ENCODE peak calls at places on chromosomes 3 and 15, in eight cellular contexts. N is adrenal gland, K is Caco-2, C is fibroblast of lung, Y is thoracic aorta, L is IMR-90, O is sigmoid colon, G is left ventricle myocardium inferior. R is an unnamed sample. For H3K36me3, the result is how much of the 10 kb centered on the place peaks cover.

GRCh38 chr3:23649502-23649901 is 156.3 kb upstream of the UBE2E1 start:
- DNase-seq in N (no peak), O (no peak), K (no peak), L (no peak), G (no peak), C (no peak), Y (no peak), R (no peak)

GRCh38 chr15:52789008-52789600 is 1.0 kb downstream of the ONECUT1 start:
- DNase-seq in Y (no peak), K (no peak), L (no peak), G (no peak), C (no peak), O (no peak), N (no peak), R (no peak)

GRCh38 chr3:187750513-187751123 is 5.3 kb upstream of the BCL6 start:
- DNase-seq in G (no peak), K (peak), O (no peak), Y (no peak), L (peak), C (peak), N (no peak), R (no peak)

GRCh38 chr3:184498986-184499606 is 62.5 kb upstream of the EPHB3 start:
- DNase-seq in N (no peak), Y (no peak), K (no peak), G (no peak), O (no peak), C (no peak), L (no peak), R (no peak)

GRCh38 chr15:63348392-63348791 is 33.3 kb downstream of the CA12 start:
- DNase-seq in L (peak), K (no peak), O (peak), C (peak), N (peak), G (peak), Y (no peak), R (no peak)

GRCh38 chr3:36496734-36497133 is 116.4 kb downstream of the STAC start:
- DNase-seq in Y (no peak), L (no peak), C (peak), N (no peak), K (no peak), G (no peak), O (no peak), R (no peak)

GRCh38 chr3:183560607-183561006 is 5.1 kb upstream of the KLHL6 start:
- DNase-seq in N (no peak), O (no peak), Y (no peak), K (peak), L (no peak), C (no peak), G (no peak), R (no peak)

GRCh38 chr3:177357352-177358084 is 160.2 kb upstream of the TBL1XR1 start:
- DNase-seq in K (peak), O (no peak), L (peak), Y (no peak), C (peak), G (no peak), N (peak), R (peak)

GRCh38 chr15:90839187-90840071 is 29.0 kb upstream of the FURIN start:
- DNase-seq in K (no peak), O (no peak), C (peak), G (no peak), L (peak), N (no peak), Y (no peak), R (no peak)

GRCh38 chr3:128070898-128071591 is 18.8 kb downstream of the SEC61A1 start:
- DNase-seq in G (no peak), C (no peak), L (no peak), K (no peak), Y (no peak), N (no peak), O (no peak), R (no peak)

GRCh38 chr3:72768976-72769375 is 79.3 kb downstream of the SHQ1 start:
- DNase-seq in O (no peak), N (no peak), K (no peak), Y (no peak), L (no peak), G (no peak), C (no peak), R (no peak)

GRCh38 chr3:160114352-160114751 is 110.9 kb upstream of the C3orf80 start:
- DNase-seq in K (no peak), O (no peak), Y (no peak), C (no peak), L (no peak), G (no peak), N (no peak), R (no peak)

GRCh38 chr3:41690766-41691563 is 270.9 kb downstream of the ULK4 start:
- DNase-seq in N (no peak), K (no peak), Y (no peak), O (no peak), L (no peak), G (no peak), C (no peak), R (no peak)

DNA sequence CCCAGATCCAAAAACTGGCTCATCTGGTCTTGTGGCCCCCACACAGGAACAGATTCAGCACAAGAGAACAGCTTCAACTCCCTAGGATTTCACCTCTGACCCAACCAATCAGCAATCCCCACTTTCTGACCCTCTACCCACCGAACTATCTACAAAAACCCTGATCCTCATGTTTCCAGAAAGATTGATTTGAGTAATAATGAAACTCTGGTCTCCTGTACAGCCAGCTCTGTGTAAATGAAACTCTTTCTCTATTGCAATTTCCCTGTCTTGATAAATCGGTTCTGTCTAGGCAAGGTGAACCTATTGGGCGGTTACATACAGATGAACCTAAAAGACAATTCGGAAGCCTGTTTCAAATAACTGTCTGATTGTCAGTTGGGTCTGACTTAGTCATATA is 847.6 kb upstream of the ALCAM start:
- DNase-seq in K (no peak), Y (no peak), G (no peak), N (no peak), L (no peak), C (no peak), O (no peak), R (no peak)
- H3K4me3 ChIP-seq in K (no peak), Y (peak), G (no peak), N (no peak), L (no peak), C (no peak), O (no peak), R (no peak)

GRCh38 chr3:52649461-52650210 is 36.1 kb downstream of the PBRM1 start:
- DNase-seq in Y (no peak), G (no peak), N (peak), K (no peak), L (peak), O (no peak), C (peak), R (no peak)

GRCh38 chr3:52651592-52651991 is 34.1 kb downstream of the PBRM1 start:
- DNase-seq in L (no peak), O (no peak), G (no peak), Y (no peak), N (no peak), K (no peak), C (no peak), R (no peak)

GRCh38 chr3:52655895-52656294 is 29.8 kb downstream of the PBRM1 start:
- DNase-seq in Y (no peak), O (no peak), N (no peak), L (no peak), C (no peak), G (no peak), K (no peak), R (no peak)

GRCh38 chr3:52645549-52645948 is 40.2 kb downstream of the PBRM1 start:
- DNase-seq in N (no peak), G (no peak), K (no peak), O (no peak), C (no peak), Y (no peak), L (no peak), R (no peak)

DNA sequence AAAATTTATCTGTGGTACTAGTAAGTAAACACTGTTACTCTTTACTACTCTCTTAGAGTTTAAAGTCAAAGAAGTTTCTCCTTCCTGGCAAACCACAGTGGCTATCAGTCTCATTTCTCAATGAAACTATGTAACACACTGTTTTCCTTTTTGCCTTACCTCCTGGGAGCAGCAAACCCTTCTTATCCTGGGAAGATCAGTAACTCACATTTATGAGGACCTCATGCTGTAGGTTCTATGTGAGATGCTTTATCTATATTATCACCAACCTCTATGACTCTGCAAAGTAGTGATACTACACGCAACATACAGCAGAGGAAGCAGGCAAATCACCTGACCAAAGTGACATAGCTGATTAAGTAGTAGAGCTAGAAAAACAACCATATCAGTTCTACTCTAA is 35.3 kb downstream of the PBRM1 start:
- DNase-seq in Y (no peak), N (no peak), K (no peak), G (no peak), L (peak), C (peak), O (no peak), R (no peak)
- H3K36me3 ChIP-seq in Y (under half), N (half or more), K (under half), G (half or more), L (under half), C (under half), O (half or more), R (under half)

DNA sequence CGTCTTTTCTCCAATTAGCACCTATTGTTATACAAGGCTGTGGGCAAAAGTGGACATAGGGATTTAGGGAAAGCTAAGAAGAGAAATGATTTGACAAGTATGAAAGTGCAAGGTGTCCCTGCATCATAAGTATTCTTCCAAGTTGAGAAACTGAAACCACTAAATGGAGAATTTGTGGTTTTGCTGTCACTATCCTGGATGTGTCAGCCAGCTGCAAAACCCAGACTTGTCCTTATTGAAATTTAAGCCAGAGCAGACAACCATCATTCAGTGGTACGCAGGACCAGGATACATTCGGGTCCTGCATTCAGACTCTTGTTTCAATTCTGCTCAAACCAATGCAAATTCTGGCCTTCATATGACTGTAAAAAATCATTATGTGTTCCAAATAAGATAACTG is 384.8 kb upstream of the TGFBR2 start:
- DNase-seq in N (no peak), L (peak), K (no peak), Y (no peak), O (no peak), G (no peak), C (peak), R (no peak)
- TF ChIP-seq CTCF in N (no peak), L (no peak), K (no peak), Y (no peak), O (no peak), G (no peak), C (no peak), R (no peak)

GRCh38 chr3:196941846-196942225 is 492 bp downstream of the NCBP2 start:
- DNase-seq in L (peak), K (no peak), N (peak), C (peak), Y (no peak), G (peak), O (no peak), R (no peak)

GRCh38 chr3:196942915-196943277 is 568 bp upstream of the NCBP2 start:
- DNase-seq in L (no peak), O (no peak), Y (no peak), K (peak), G (no peak), C (peak), N (peak), R (no peak)

GRCh38 chr3:196947136-196947859 is 5.0 kb upstream of the NCBP2 start:
- DNase-seq in K (peak), L (no peak), C (no peak), G (no peak), N (no peak), Y (no peak), O (no peak), R (no peak)

GRCh38 chr3:196938124-196938523 is 4.2 kb downstream of the NCBP2 start:
- DNase-seq in K (no peak), L (no peak), C (no peak), N (no peak), O (no peak), G (no peak), Y (no peak), R (no peak)

DNA sequence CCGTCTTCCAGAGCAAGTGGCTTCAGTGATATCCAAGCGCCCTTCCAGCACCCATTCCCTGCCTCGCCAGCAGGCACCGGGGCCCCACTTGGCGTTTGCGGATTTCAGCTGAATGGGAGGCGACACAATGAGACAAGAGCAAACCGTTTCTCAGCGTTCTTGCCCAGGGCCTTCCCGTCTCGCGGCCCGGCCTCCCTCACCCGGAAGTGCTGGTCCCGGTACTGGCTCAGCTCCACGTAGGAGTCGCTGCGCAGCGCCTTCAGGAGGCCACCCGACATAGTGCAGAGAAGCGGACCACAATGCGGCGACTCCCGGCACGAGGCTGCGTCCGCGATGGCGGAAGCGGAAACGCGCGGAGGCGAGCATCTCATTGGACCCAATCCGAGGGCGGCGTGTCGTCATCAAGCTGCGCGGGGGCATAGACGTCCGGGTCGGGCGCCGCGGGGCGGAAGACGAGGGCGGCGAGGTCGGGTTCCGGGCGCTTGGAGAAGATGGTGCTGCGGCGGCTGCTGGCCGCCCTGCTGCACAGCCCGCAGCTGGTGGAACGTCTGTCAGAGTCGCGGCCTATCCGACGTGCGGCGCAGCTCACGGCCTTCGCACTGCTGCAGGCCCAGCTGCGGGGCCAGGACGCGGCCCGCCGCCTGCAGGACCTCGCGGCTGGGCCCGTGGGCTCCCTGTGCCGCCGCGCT is at the start of gene NCBP2:
- DNase-seq in O (peak), L (peak), G (peak), C (peak), Y (peak), K (peak), N (peak), R (peak)
- H3K4me3 ChIP-seq in O (peak), L (peak), G (peak), C (peak), Y (peak), K (peak), N (peak), R (peak)

GRCh38 chr3:12831582-12831866 is 9.8 kb downstream of the RPL32 start:
- DNase-seq in L (no peak), Y (no peak), C (no peak), O (no peak), G (no peak), N (no peak), K (no peak), R (no peak)

GRCh38 chr3:12830785-12831581 is 10.4 kb downstream of the RPL32 start:
- DNase-seq in O (no peak), K (no peak), Y (no peak), G (no peak), L (no peak), C (no peak), N (no peak), R (no peak)

GRCh38 chr3:12829886-12830784 is 11.2 kb downstream of the RPL32 start:
- DNase-seq in Y (no peak), L (no peak), C (no peak), N (no peak), K (no peak), O (no peak), G (no peak), R (no peak)

GRCh38 chr3:12833226-12834161 is 7.9 kb downstream of the RPL32 start:
- DNase-seq in O (no peak), K (no peak), Y (no peak), N (no peak), C (no peak), L (no peak), G (no peak), R (no peak)

GRCh38 chr3:12832350-12833225 is 8.8 kb downstream of the RPL32 start:
- DNase-seq in L (no peak), C (no peak), Y (no peak), O (no peak), K (no peak), N (no peak), G (no peak), R (no peak)
- H3K36me3 ChIP-seq in L (half or more), C (under half), Y (half or more), O (half or more), K (under half), N (half or more), G (half or more), R (under half)

GRCh38 chr3:11719406-11720219 is 75.9 kb upstream of the VGLL4 start:
- DNase-seq in N (peak), K (peak), O (peak), G (peak), L (peak), C (peak), Y (peak), R (no peak)
- TF ChIP-seq CTCF in N (no peak), K (no peak), O (no peak), G (no peak), L (no peak), C (no peak), Y (no peak), R (no peak)

GRCh38 chr15:36948982-36949381 is 151.4 kb downstream of the MEIS2 start:
- DNase-seq in L (no peak), Y (no peak), G (no peak), O (no peak), C (peak), K (no peak), N (no peak), R (no peak)

GRCh38 chr15:36947035-36947719 is 153.2 kb downstream of the MEIS2 start:
- DNase-seq in N (no peak), K (no peak), O (no peak), C (no peak), Y (no peak), G (no peak), L (peak), R (no peak)

GRCh38 chr15:36953346-36953745 is 147.0 kb downstream of the MEIS2 start:
- DNase-seq in O (no peak), G (no peak), C (peak), L (peak), N (no peak), Y (no peak), K (no peak), R (no peak)

GRCh38 chr15:36951747-36952247 is 148.6 kb downstream of the MEIS2 start:
- DNase-seq in L (peak), C (peak), O (no peak), Y (no peak), N (peak), G (no peak), K (no peak), R (peak)

DNA sequence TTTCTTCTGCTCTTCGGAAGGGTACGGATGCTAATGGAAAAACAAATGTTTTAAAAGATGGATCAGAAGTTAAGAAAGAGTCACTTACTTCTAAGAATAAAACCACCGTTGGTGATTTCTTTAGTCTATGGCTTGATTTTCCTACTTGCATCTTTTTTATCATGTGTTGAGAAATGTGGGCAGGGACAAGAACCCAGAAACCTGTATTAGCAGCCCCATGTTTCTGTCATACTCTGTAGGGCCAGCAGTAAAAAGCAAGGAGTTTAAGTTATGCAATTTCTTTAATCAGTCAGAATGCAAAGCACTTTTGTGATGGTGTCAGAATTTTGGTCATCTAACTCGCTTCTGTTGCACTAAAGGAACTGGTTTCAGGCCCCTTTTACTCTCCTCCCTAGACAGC is 150.0 kb downstream of the MEIS2 start:
- DNase-seq in O (no peak), N (no peak), G (no peak), C (no peak), L (no peak), K (no peak), Y (no peak), R (no peak)
- H3K4me3 ChIP-seq in O (no peak), N (no peak), G (no peak), C (no peak), L (no peak), K (no peak), Y (no peak), R (no peak)

DNA sequence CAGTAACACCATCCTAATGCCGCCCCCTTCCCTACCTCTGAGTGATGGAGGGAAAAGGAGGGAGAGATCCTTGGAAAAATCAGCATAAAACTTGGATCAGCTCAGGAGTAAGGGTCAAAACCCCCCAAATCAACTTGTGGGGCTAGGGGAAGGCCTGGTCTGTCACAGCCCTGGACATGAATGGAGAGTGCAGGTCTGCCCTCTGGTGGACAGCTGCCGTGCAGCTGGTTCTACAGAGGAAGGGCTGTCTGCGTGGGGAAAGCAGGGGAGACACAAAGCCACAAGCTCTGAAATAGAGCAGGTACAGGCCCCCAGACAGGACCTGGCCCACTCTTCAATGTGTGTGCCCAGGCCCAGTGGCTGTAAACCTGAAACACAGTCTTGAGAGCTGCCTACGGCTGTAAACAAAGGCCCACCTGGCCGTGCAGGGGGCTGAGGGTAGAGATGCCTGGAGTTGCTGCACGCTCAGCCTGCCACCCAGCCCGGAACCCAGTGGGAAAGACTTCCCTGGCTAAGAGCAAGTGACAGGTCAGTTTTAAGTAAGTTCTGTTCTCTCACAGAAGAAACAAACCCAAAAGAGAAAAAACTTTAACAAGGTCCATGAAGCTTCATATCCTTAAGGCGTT is 16.4 kb downstream of the CLK3 start:
- DNase-seq in N (peak), C (peak), Y (no peak), G (peak), K (peak), L (peak), O (no peak), R (no peak)
- H3K36me3 ChIP-seq in N (half or more), C (under half), Y (half or more), G (half or more), K (under half), L (half or more), O (half or more), R (under half)

R was measured in kidney epithelial cell.